ENCODE peak calls at places on chromosomes 11 and 22, in eight cellular contexts. V is adrenal gland, T is stomach, J is H1, Z is breast epithelium, H is tibial nerve, O is body of pancreas, Q is right lobe of liver. X is an unnamed sample.

GRCh38 chr11:48879256-48879655 is 104.4 kb downstream of the TRIM51G start:
- DNase-seq in V (no peak), T (no peak), J (no peak), Z (no peak), H (no peak), O (no peak), Q (no peak), X (no peak)

GRCh38 chr22:36136988-36137387 is 23.6 kb downstream of the APOL3 start:
- DNase-seq in V (no peak), T (no peak), J (no peak), Z (no peak), H (no peak), O (no peak), Q (no peak), X (no peak)

GRCh38 chr11:3146612-3147256 is 18.4 kb downstream of the OSBPL5 start:
- DNase-seq in V (no peak), T (no peak), J (no peak), Z (no peak), H (no peak), O (no peak), Q (no peak), X (no peak)

GRCh38 chr11:9060700-9061111 is 30.7 kb downstream of the SCUBE2 start:
- DNase-seq in V (no peak), T (no peak), J (no peak), Z (no peak), H (no peak), O (no peak), Q (no peak), X (no peak)

GRCh38 chr22:20524004-20524481 is 16.6 kb downstream of the MED15 start:
- DNase-seq in V (no peak), T (no peak), J (no peak), Z (no peak), H (no peak), O (no peak), Q (peak; percentile 9), X (no peak)

GRCh38 chr11:65505434-65506315 is 6.8 kb downstream of the MALAT1 start:
- DNase-seq in V (peak; percentile 60), T (no peak), J (no peak), Z (peak; percentile 38), H (no peak), O (no peak), Q (peak; percentile 57), X (no peak)

GRCh38 chr11:107018902-107019493 is 722 bp upstream of the GUCY1A2 start:
- DNase-seq in V (peak; percentile 66), T (peak; percentile 52), J (no peak), Z (peak; percentile 59), H (peak; percentile 13), O (peak; percentile 63), Q (peak; percentile 66), X (peak; percentile 67)

GRCh38 chr11:116072776-116073175 is 568.6 kb upstream of the CADM1 start:
- DNase-seq in V (no peak), T (no peak), J (no peak), Z (no peak), H (no peak), O (no peak), Q (no peak), X (no peak)

GRCh38 chr22:29202231-29203192 is 3.2 kb upstream of the EMID1 start:
- DNase-seq in V (peak; percentile 54), T (peak; percentile 43), J (no peak), Z (no peak), H (peak; percentile 30), O (peak; percentile 29), Q (no peak), X (no peak)

GRCh38 chr11:116738975-116739374 is 33.8 kb downstream of the BUD13 start:
- DNase-seq in V (no peak), T (no peak), J (no peak), Z (no peak), H (no peak), O (no peak), Q (no peak), X (no peak)

GRCh38 chr22:23772315-23773246 is at the start of gene MMP11:
- DNase-seq in V (peak; percentile 60), T (peak; percentile 67), J (no peak), Z (no peak), H (no peak), O (peak; percentile 48), Q (peak; percentile 70), X (peak; percentile 63)

GRCh38 chr22:24137595-24137994 is 43.7 kb upstream of the SUSD2 start:
- DNase-seq in V (no peak), T (no peak), J (no peak), Z (no peak), H (no peak), O (no peak), Q (no peak), X (no peak)

GRCh38 chr22:48744283-48744641 is 1083.4 kb downstream of the BRD1 start:
- DNase-seq in V (no peak), T (peak; percentile 21), J (no peak), Z (peak; percentile 40), H (no peak), O (no peak), Q (peak; percentile 32), X (no peak)

DNA sequence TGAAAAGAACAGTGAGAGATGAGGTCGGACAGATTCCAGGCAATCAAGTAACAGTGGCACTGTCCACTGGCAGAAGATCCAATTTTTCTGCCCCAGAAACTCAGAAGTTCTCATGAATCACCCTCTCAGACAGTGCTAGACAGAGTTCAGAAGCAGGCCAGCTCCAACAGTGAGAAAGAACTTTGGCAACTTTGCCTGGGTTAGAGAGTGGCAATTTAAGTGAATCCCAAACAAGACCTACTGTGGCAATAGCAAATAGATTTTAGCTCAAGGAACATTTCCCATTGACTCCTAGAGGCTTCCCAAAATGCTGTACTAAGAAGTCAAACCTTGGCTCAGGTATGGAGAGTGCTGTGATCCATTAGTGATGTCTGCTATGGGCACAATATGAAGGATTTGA is 12.3 kb downstream of the CD44 start:
- DNase-seq in V (no peak), T (no peak), J (no peak), Z (no peak), H (no peak), O (no peak), Q (no peak), X (no peak)
- TF ChIP-seq POLR2A in V (no peak), T (no peak), J (no peak), Z (no peak), H (no peak), O (no peak), Q (no peak), X (no peak)

GRCh38 chr11:72630104-72630852 is 43.9 kb downstream of the PDE2A start:
- DNase-seq in V (no peak), T (no peak), J (no peak), Z (no peak), H (no peak), O (no peak), Q (no peak), X (no peak)

GRCh38 chr11:72633068-72633467 is 41.2 kb downstream of the PDE2A start:
- DNase-seq in V (no peak), T (no peak), J (no peak), Z (no peak), H (no peak), O (no peak), Q (no peak), X (no peak)

GRCh38 chr11:72634016-72634415 is 40.2 kb downstream of the PDE2A start:
- DNase-seq in V (no peak), T (no peak), J (no peak), Z (no peak), H (no peak), O (no peak), Q (no peak), X (no peak)

GRCh38 chr11:72634472-72635095 is 39.6 kb downstream of the PDE2A start:
- DNase-seq in V (peak; percentile 51), T (no peak), J (no peak), Z (no peak), H (no peak), O (no peak), Q (no peak), X (peak; percentile 36)

GRCh38 chr11:72631806-72632731 is 42.2 kb downstream of the PDE2A start:
- DNase-seq in V (peak; percentile 54), T (no peak), J (no peak), Z (no peak), H (no peak), O (peak; percentile 28), Q (no peak), X (peak; percentile 55)
- TF ChIP-seq POLR2A in V (no peak), T (no peak), J (no peak), Z (no peak), H (no peak), O (no peak), Q (no peak), X (no peak)

GRCh38 chr11:60923326-60923725 is 934 bp upstream of the TMEM132A start:
- DNase-seq in V (no peak), T (no peak), J (no peak), Z (no peak), H (no peak), O (no peak), Q (no peak), X (no peak)

GRCh38 chr11:60922906-60923305 is 1.4 kb upstream of the TMEM132A start:
- DNase-seq in V (no peak), T (no peak), J (no peak), Z (no peak), H (no peak), O (no peak), Q (no peak), X (no peak)

GRCh38 chr11:60924906-60925684 is 835 bp downstream of the TMEM132A start:
- DNase-seq in V (no peak), T (no peak), J (no peak), Z (no peak), H (no peak), O (no peak), Q (no peak), X (no peak)

GRCh38 chr11:60923800-60924109 is 505 bp upstream of the TMEM132A start:
- DNase-seq in V (no peak), T (no peak), J (no peak), Z (no peak), H (no peak), O (no peak), Q (no peak), X (no peak)

GRCh38 chr11:60924110-60924905 is at the start of gene TMEM132A:
- DNase-seq in V (peak; percentile 78), T (peak; percentile 82), J (no peak), Z (peak; percentile 70), H (no peak), O (peak; percentile 73), Q (peak; percentile 76), X (peak; percentile 63)
- TF ChIP-seq POLR2A in V (peak; percentile 26), T (no peak), J (no peak), Z (no peak), H (no peak), O (no peak), Q (no peak), X (peak; percentile 30)

GRCh38 chr11:85664561-85665481 is at the start of gene CREBZF:
- DNase-seq in V (peak; percentile 95), T (peak; percentile 94), J (peak; percentile 69), Z (peak; percentile 93), H (peak; percentile 90), O (peak; percentile 95), Q (peak; percentile 95), X (peak; percentile 96)

GRCh38 chr11:85661972-85662664 is 2.8 kb downstream of the CREBZF start:
- DNase-seq in V (no peak), T (no peak), J (no peak), Z (no peak), H (no peak), O (no peak), Q (no peak), X (no peak)

GRCh38 chr11:85665756-85666155 is 827 bp upstream of the CREBZF start:
- DNase-seq in V (no peak), T (no peak), J (no peak), Z (no peak), H (no peak), O (peak; percentile 34), Q (no peak), X (no peak)

GRCh38 chr11:85663080-85663729 is 1.7 kb downstream of the CREBZF start:
- DNase-seq in V (no peak), T (no peak), J (no peak), Z (no peak), H (no peak), O (no peak), Q (no peak), X (no peak)

GRCh38 chr11:85663781-85664560 is 958 bp downstream of the CREBZF start:
- DNase-seq in V (peak; percentile 83), T (peak; percentile 88), J (no peak), Z (peak; percentile 82), H (peak; percentile 58), O (peak; percentile 87), Q (peak; percentile 87), X (peak; percentile 61)
- TF ChIP-seq POLR2A in V (peak; percentile 22), T (no peak), J (no peak), Z (no peak), H (no peak), O (no peak), Q (no peak), X (no peak)